ENCODE peak calls at places on chromosomes 5 and 9, in ten cellular contexts. C, I, W, B, O, M, S, D, V and Z are unnamed samples. For H3K4me1 and H3K9me3, the result is how much of the 10 kb centered on the place peaks cover.

GRCh38 chr9:129282308-129283211 is 104.5 kb upstream of the IER5L start:
- DNase-seq in I (peak), D (no peak), S (no peak), M (no peak), O (peak), V (peak), C (peak), B (no peak), W (peak), Z (no peak)

GRCh38 chr9:84827248-84827786 is 157.8 kb downstream of the NTRK2 start:
- DNase-seq in M (peak), D (no peak), C (no peak), S (no peak), O (no peak), V (no peak), W (no peak), I (no peak), B (no peak), Z (no peak)

GRCh38 chr5:35129921-35130485 is 82.3 kb upstream of the AGXT2 start:
- DNase-seq in S (peak), I (no peak), B (no peak), D (no peak), V (no peak), M (no peak), C (no peak), W (no peak), O (no peak), Z (no peak)

GRCh38 chr9:13267743-13268142 is 11.7 kb downstream of the MPDZ start:
- DNase-seq in W (no peak), C (no peak), D (no peak), B (no peak), S (no peak), M (no peak), O (no peak), V (no peak), I (no peak), Z (no peak)

GRCh38 chr5:80975065-80975464 is 14.9 kb downstream of the RASGRF2 start:
- DNase-seq in C (no peak), S (no peak), B (no peak), W (no peak), O (no peak), D (no peak), I (no peak), M (no peak), V (no peak), Z (no peak)

GRCh38 chr5:175868348-175868723 is 3.0 kb upstream of the CPLX2 start:
- DNase-seq in V (no peak), O (no peak), D (no peak), S (no peak), M (no peak), C (no peak), W (no peak), I (no peak), B (no peak), Z (no peak)

GRCh38 chr9:96305171-96305570 is 3.2 kb upstream of the HSD17B3 start:
- DNase-seq in S (no peak), D (no peak), C (no peak), M (no peak), W (no peak), O (no peak), I (no peak), V (no peak), B (no peak), Z (no peak)

GRCh38 chr5:132022737-132023136 is 11.3 kb upstream of the ACSL6 start:
- DNase-seq in C (no peak), V (no peak), B (no peak), S (no peak), M (no peak), I (no peak), D (no peak), O (no peak), W (no peak), Z (no peak)

GRCh38 chr5:151164687-151165392 is 7.3 kb upstream of the ANXA6 start:
- DNase-seq in V (no peak), I (peak), W (peak), S (peak), D (peak), M (peak), B (peak), O (peak), C (peak), Z (peak)

GRCh38 chr9:86868611-86869010 is 78.7 kb downstream of the GAS1 start:
- DNase-seq in B (no peak), S (no peak), M (no peak), W (no peak), C (no peak), I (no peak), O (no peak), V (no peak), D (no peak), Z (no peak)

GRCh38 chr9:130041648-130042405 is 1.2 kb downstream of the FNBP1 start:
- DNase-seq in I (no peak), W (peak), D (peak), C (peak), S (no peak), M (peak), O (peak), V (no peak), B (no peak), Z (no peak)

GRCh38 chr5:120706877-120707276 is 242.8 kb downstream of the PRR16 start:
- DNase-seq in S (no peak), B (no peak), C (no peak), I (no peak), D (no peak), M (no peak), V (no peak), O (no peak), W (no peak), Z (no peak)

GRCh38 chr5:142246263-142246662 is 78.6 kb downstream of the SPRY4 start:
- DNase-seq in O (no peak), C (no peak), V (no peak), S (no peak), B (no peak), W (no peak), M (peak), I (no peak), D (no peak), Z (peak)

GRCh38 chr9:98375138-98375726 is 119.8 kb upstream of the TBC1D2 start:
- DNase-seq in W (no peak), D (no peak), O (no peak), C (no peak), S (no peak), B (no peak), M (no peak), V (no peak), I (no peak), Z (no peak)
- H3K4me1 ChIP-seq in W (under half), D (under half), O (under half), C (under half), S (under half), B (under half), M (under half), V (under half), I (under half), Z (under half)

DNA sequence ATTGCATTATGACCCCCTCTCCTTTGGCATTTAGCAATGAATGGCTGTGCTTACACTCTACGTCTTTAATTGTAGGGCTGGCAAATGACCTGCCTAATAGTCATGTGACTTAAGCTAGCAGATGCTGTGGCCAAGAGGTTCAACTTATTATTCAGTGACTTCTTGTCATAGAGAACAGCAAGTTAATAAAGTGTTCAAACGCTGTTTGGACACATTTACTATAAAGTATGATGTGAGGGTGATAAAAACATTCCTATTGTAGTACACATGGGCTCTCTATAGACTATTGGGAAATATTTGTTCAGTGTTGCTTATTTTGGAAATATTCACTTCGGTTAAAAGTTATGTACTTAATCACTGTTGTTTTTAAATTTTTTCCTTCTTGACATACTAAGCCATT is 344.9 kb downstream of the NNT start:
- DNase-seq in D (no peak), S (no peak), C (no peak), W (no peak), B (no peak), I (no peak), O (no peak), M (no peak), V (no peak), Z (no peak)
- H3K9me3 ChIP-seq in D (under half), S (under half), C (under half), W (under half), B (under half), I (under half), O (under half), M (under half), V (under half), Z (under half)

GRCh38 chr9:75889577-75889976 is 896 bp upstream of the PCSK5 start:
- DNase-seq in C (no peak), B (no peak), V (no peak), M (no peak), D (peak), O (no peak), I (no peak), W (peak), S (no peak), Z (no peak)
- H3K4me3 ChIP-seq in C (peak), B (peak), V (peak), M (peak), D (peak), O (peak), I (peak), W (no peak), S (peak), Z (peak)

DNA sequence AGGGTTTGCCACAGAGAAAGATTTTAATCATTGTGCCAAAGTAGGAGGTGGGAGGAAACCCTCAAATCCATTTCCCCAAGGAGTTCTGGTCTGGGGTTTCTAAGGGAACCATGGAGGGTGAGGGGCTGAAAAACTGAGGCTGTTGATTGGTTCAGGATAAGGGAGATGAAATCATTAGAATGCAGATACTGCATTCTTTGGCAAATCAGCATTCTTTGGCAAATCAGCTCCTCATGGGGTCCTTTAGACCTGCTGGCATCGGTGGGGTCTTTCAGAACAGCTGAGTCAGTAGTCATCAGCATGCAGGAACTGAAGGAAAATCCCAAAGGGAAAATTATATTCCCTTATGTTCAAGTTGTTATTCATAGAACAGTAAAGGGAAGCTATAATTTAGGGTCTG is 585.5 kb downstream of the ISL1 start:
- DNase-seq in O (no peak), D (no peak), S (no peak), W (no peak), B (no peak), V (no peak), M (no peak), C (no peak), I (no peak), Z (no peak)
- H3K4me1 ChIP-seq in O (under half), D (under half), S (under half), W (under half), B (under half), V (under half), M (under half), C (under half), I (under half), Z (under half)

GRCh38 chr5:124461110-124461509 is 285.3 kb downstream of the ZNF608 start:
- DNase-seq in O (no peak), W (no peak), I (no peak), M (no peak), V (no peak), C (no peak), D (no peak), S (no peak), B (no peak), Z (no peak)

GRCh38 chr5:124461857-124462423 is 284.5 kb downstream of the ZNF608 start:
- DNase-seq in W (no peak), V (no peak), I (no peak), B (no peak), D (no peak), S (no peak), O (no peak), M (no peak), C (no peak), Z (no peak)

GRCh38 chr5:124460666-124461065 is 285.8 kb downstream of the ZNF608 start:
- DNase-seq in V (no peak), I (no peak), W (no peak), C (no peak), D (no peak), O (no peak), B (no peak), S (no peak), M (no peak), Z (no peak)

GRCh38 chr5:124460000-124460399 is 286.4 kb downstream of the ZNF608 start:
- DNase-seq in O (peak), I (no peak), V (no peak), D (no peak), W (no peak), B (no peak), S (no peak), M (peak), C (no peak), Z (no peak)

DNA sequence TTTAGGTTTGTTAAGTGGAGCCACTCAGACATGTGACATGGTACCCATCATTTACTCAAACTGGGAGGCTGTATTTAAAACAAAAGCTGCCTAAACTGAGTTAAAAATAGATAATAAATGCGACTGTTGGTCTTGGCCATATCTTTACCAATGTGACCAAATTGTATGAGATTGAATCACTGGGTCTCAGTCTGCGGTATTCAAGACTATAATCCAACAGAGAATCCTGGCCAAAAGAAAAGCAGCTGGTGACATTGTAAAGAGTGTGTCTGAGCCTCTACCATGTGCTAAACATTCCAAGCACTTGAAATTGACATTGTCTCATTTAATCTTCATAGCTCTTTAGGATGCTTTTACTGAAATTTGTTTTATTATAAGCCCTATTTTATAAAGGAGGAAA is 282.6 kb downstream of the ZNF608 start:
- DNase-seq in S (no peak), D (no peak), I (no peak), C (no peak), M (no peak), W (no peak), O (no peak), V (no peak), B (no peak), Z (no peak)
- H3K9me3 ChIP-seq in S (under half), D (under half), I (under half), C (under half), M (under half), W (under half), O (under half), V (under half), B (under half), Z (under half)

DNA sequence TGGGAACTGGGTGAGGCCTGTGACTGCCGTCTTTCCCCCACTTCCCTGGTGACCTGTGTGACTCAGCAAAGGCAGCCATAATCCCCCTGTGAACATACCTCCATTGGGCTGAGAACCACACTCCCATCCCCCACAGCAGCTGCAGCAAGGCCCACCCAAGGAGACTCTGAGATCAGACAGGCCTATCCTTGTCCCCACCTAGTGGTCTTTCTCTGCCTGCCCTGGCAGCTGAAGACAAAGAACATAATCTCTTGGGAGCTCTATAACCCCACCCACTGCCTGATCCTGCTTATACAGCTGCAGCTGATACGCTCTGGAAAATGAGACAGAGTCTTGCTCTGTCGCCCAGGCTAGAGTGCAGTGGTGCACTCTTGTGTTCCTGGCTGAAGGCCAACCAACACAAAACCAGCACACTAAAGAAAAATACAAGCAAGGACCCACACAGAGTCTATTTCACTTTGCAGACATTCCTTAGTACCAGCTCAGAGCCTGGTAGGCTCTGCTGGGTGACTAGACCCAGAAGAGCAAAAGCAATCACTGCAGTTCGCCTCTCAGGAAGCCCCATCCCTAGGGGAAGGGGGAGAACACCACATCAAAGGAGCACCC is 106.7 kb downstream of the MCTP1 start:
- DNase-seq in V (no peak), C (no peak), M (no peak), D (peak), S (no peak), B (no peak), O (no peak), I (no peak), W (peak), Z (no peak)
- H3K4me3 ChIP-seq in V (no peak), C (no peak), M (no peak), D (no peak), S (no peak), B (no peak), O (no peak), I (no peak), W (no peak), Z (no peak)

DNA sequence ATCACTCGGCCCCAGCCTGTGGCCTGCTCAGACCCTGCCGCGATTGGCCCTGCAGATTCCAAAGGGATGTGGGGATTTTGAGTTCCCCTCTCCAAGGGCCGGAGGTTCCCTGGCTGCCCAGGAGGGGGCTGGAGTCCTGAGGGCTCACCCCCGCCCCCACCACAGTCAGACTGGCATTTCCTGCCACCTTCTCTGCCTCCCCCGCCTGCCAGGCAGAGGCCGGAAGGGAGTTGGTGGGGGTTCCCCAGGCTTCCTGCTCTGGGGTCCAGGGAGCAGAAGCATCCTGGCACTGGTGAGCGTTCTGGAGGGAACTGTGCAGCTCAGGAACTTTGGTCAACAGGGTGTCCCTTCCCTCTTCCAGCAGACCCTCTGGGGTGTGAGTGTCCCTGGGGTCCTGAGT is 70.6 kb downstream of the RXRA start:
- DNase-seq in I (no peak), B (peak), S (peak), C (no peak), W (no peak), M (no peak), O (no peak), D (no peak), V (no peak), Z (no peak)
- H3K4me1 ChIP-seq in I (half or more), B (half or more), S (half or more), C (under half), W (under half), M (under half), O (under half), D (under half), V (half or more), Z (under half)

GRCh38 chr9:110890416-110890815 is 147.9 kb downstream of the LPAR1 start:
- DNase-seq in S (no peak), D (no peak), B (no peak), O (no peak), M (no peak), V (no peak), I (no peak), W (no peak), C (no peak), Z (no peak)
- H3K9me3 ChIP-seq in S (under half), D (under half), B (under half), O (under half), M (under half), V (under half), I (under half), W (under half), C (under half), Z (under half)

GRCh38 chr9:137705906-137706305 is 87.1 kb downstream of the EHMT1 start:
- DNase-seq in O (no peak), B (no peak), C (no peak), D (no peak), I (no peak), W (no peak), M (no peak), V (no peak), S (no peak), Z (no peak)

GRCh38 chr9:137707361-137707760 is 88.6 kb downstream of the EHMT1 start:
- DNase-seq in M (no peak), C (no peak), W (no peak), V (no peak), S (no peak), D (no peak), O (no peak), I (no peak), B (no peak), Z (no peak)

GRCh38 chr9:137703842-137704508 is 85.2 kb downstream of the EHMT1 start:
- DNase-seq in W (no peak), I (no peak), M (no peak), S (no peak), V (no peak), D (no peak), C (no peak), O (no peak), B (no peak), Z (no peak)

GRCh38 chr9:137702615-137703379 is 84.0 kb downstream of the EHMT1 start:
- DNase-seq in B (no peak), I (no peak), O (no peak), M (no peak), W (no peak), V (no peak), S (no peak), D (no peak), C (no peak), Z (no peak)

DNA sequence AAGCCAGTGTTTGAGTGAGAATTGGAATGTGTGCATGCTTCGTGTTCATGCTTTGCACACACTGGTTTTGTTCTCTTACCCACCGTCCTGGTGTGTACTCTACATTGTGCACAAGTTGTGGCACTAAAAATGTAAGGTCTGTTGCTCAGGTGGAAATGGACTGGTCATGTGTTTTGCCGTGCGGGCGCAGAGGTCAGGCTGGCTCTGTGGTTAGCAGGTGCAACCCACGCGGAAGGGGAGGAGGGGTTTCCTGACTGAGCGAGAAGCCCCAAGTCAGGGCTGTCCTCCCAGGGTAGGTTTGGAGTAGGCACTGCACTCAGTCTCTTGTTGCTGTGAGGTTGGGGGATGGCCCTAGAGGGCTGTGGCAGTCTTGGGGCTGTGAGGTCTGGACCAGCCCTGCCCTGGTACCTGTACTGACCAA is 86.6 kb downstream of the EHMT1 start:
- DNase-seq in O (no peak), V (no peak), D (no peak), M (no peak), I (no peak), C (no peak), S (peak), B (peak), W (peak), Z (no peak)
- H3K4me3 ChIP-seq in O (no peak), V (no peak), D (no peak), M (no peak), I (no peak), C (no peak), S (peak), B (no peak), W (no peak), Z (no peak)

GRCh38 chr9:132031869-132032583 is 47.6 kb downstream of the MED27 start:
- DNase-seq in V (peak), I (no peak), W (no peak), B (no peak), M (no peak), C (no peak), D (no peak), S (no peak), O (no peak), Z (no peak)
- H3K4me1 ChIP-seq in V (under half), I (under half), W (under half), B (under half), M (under half), C (under half), D (under half), S (under half), O (under half), Z (under half)